ENCODE peak calls at places on chromosome 20, in five cellular contexts. R is GM23338, P is K562, U is HCT116, O is neural progenitor cell. B is an unnamed sample.

GRCh38 chr20:41336711-41337492 is 3.7 kb upstream of the LPIN3 start:
- DNase-seq in U (no peak), P (no peak), R (no peak), O (no peak), B (no peak)

GRCh38 chr20:3727333-3728035 is 5.0 kb upstream of the HSPA12B start:
- DNase-seq in U (no peak), P (no peak), O (no peak), R (no peak), B (peak; percentile 42)

GRCh38 chr20:60066438-60066823 is 108.2 kb downstream of the CDH26 start:
- DNase-seq in U (no peak), O (no peak), P (no peak), R (no peak), B (no peak)

GRCh38 chr20:36098364-36098763 is 56.2 kb upstream of the EPB41L1 start:
- DNase-seq in R (no peak), O (no peak), U (no peak), P (no peak), B (no peak)

GRCh38 chr20:59850018-59850641 is 83.3 kb downstream of the SYCP2 start:
- DNase-seq in P (peak; percentile 33), R (peak; percentile 72), O (peak; percentile 46), U (peak; percentile 28), B (peak; percentile 78)

GRCh38 chr20:47686545-47686944 is 98.7 kb downstream of the SULF2 start:
- DNase-seq in R (no peak), U (no peak), P (no peak), O (no peak), B (no peak)

GRCh38 chr20:43938932-43939761 is 24.5 kb downstream of the TOX2 start:
- DNase-seq in O (no peak), U (no peak), R (no peak), P (no peak), B (peak; percentile 99)

GRCh38 chr20:32215147-32215546 is 7.5 kb downstream of the POFUT1 start:
- DNase-seq in U (no peak), O (no peak), P (no peak), R (no peak), B (no peak)

GRCh38 chr20:44448753-44449546 is 26.7 kb upstream of the TTPAL start:
- DNase-seq in R (peak; percentile 90), O (peak; percentile 69), U (peak; percentile 16), P (peak; percentile 70), B (peak; percentile 28)

GRCh38 chr20:50776122-50776795 is 18.6 kb upstream of the BCAS4 start:
- DNase-seq in R (no peak), P (no peak), U (no peak), O (no peak), B (no peak)

GRCh38 chr20:44619294-44619693 is 32.2 kb downstream of the ADA start:
- DNase-seq in O (no peak), P (no peak), U (no peak), R (no peak), B (no peak)

GRCh38 chr20:47765715-47766594 is 19.3 kb downstream of the SULF2 start:
- DNase-seq in P (no peak), R (peak; percentile 73), O (peak; percentile 82), U (no peak), B (no peak)

GRCh38 chr20:39342463-39342862 is 380.3 kb downstream of the DHX35 start:
- DNase-seq in R (no peak), O (no peak), U (no peak), P (no peak), B (no peak)

GRCh38 chr20:13401596-13401995 is 180.5 kb downstream of the ISM1 start:
- DNase-seq in U (no peak), R (no peak), O (no peak), P (no peak), B (peak; percentile 44)

GRCh38 chr20:23362392-23363256 is 642 bp downstream of the GZF1 start:
- DNase-seq in O (peak; percentile 73), P (no peak), R (peak; percentile 68), U (no peak), B (peak; percentile 31)

GRCh38 chr20:58446938-58447265 is 57.9 kb downstream of the VAPB start:
- DNase-seq in O (no peak), U (no peak), R (no peak), P (no peak), B (no peak)

GRCh38 chr20:32339116-32339515 is 19.0 kb upstream of the ASXL1 start:
- DNase-seq in O (no peak), U (no peak), P (no peak), R (no peak), B (no peak)

GRCh38 chr20:48618052-48618451 is 209.7 kb downstream of the PREX1 start:
- DNase-seq in P (no peak), U (no peak), O (no peak), R (no peak), B (no peak)

DNA sequence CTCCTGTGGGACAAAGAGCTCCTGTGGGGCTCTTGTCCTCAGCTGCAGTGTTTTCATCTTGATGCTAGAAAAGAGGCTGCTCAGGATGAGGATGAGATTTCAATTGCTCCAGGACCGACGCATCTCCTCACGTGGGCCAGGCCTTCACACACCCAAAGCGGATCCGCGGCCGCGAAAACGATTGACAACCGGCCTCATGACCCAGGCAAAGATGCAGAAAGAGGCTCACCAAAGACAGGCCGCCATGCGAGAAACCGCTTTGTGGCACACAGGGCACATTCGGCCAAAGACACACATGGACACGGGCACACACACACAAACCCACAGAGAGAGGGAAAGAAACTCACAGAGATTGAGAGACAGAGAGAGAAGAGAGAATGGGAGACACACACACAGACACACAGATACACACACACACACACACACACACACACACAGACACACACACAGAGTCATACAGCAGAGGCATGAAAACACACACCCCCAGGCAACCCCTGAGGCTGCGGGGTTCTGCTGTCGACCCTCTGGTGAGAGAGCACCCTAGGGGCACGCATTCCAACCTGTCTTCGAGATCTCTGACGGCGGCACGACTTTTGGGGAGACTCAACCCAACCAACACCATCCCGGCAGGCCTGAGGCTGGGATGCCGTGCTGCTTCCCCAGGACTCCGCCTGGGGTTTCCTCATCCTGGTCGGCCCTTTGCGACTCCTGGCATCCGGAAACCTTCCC is 168.5 kb upstream of the ZNF337 start:
- DNase-seq in R (no peak), U (no peak), P (no peak), O (no peak), B (no peak)
- TF ChIP-seq EZH2 in R (no peak), U (no peak), P (no peak), O (no peak), B (no peak)

GRCh38 chr20:62702886-62703852 is 5.5 kb upstream of the NTSR1 start:
- DNase-seq in O (no peak), U (peak; percentile 76), P (no peak), R (no peak), B (peak; percentile 98)

GRCh38 chr20:62704341-62704948 is 4.2 kb upstream of the NTSR1 start:
- DNase-seq in P (peak; percentile 34), O (no peak), R (no peak), U (peak; percentile 91), B (peak; percentile 99)

GRCh38 chr20:62705626-62706025 is 3.0 kb upstream of the NTSR1 start:
- DNase-seq in P (no peak), R (no peak), U (no peak), O (no peak), B (no peak)

GRCh38 chr20:62702008-62702290 is 6.7 kb upstream of the NTSR1 start:
- DNase-seq in R (no peak), U (no peak), O (no peak), P (no peak), B (no peak)

GRCh38 chr20:62703853-62704228 is 4.8 kb upstream of the NTSR1 start:
- DNase-seq in P (no peak), R (no peak), O (no peak), U (no peak), B (no peak)
- H3K4me2 ChIP-seq in P (no peak overlapping the region), R (no peak overlapping the region), O (no peak overlapping the region), U (peak overlapping the region; percentile 75), B (peak overlapping the region; percentile 70)

GRCh38 chr20:57264908-57265648 is 1.4 kb downstream of the BMP7 start:
- DNase-seq in O (peak; percentile 70), U (no peak), P (no peak), R (peak; percentile 71), B (no peak)
- TF ChIP-seq EZH2 in O (peak; percentile 49), U (no peak), P (no peak), R (no peak), B (peak; percentile 98)

GRCh38 chr20:10580700-10581099 is 93.1 kb downstream of the JAG1 start:
- DNase-seq in P (no peak), U (no peak), R (no peak), O (no peak), B (peak; percentile 65)
- H3K4me2 ChIP-seq in P (no peak overlapping the region), U (no peak overlapping the region), R (no peak overlapping the region), O (no peak overlapping the region), B (peak overlapping the region; percentile 57)

GRCh38 chr20:63360850-63361497 is at the start of gene CHRNA4:
- DNase-seq in U (no peak), R (peak; percentile 56), P (no peak), O (peak; percentile 63), B (no peak)
- TF ChIP-seq EZH2 in U (no peak), R (no peak), P (no peak), O (peak; percentile 70), B (no peak)

GRCh38 chr20:25525295-25525694 is 60.0 kb downstream of the NINL start:
- DNase-seq in R (no peak), O (no peak), P (no peak), U (no peak), B (no peak)

GRCh38 chr20:25526446-25526845 is 58.9 kb downstream of the NINL start:
- DNase-seq in P (no peak), R (no peak), O (no peak), U (no peak), B (no peak)

GRCh38 chr20:25525857-25526256 is 59.5 kb downstream of the NINL start:
- DNase-seq in R (no peak), O (no peak), U (no peak), P (no peak), B (peak; percentile 79)

GRCh38 chr20:25517124-25517523 is 68.2 kb downstream of the NINL start:
- DNase-seq in R (no peak), O (no peak), P (no peak), U (no peak), B (no peak)

GRCh38 chr20:25521382-25521781 is 63.9 kb downstream of the NINL start:
- DNase-seq in O (no peak), U (no peak), P (no peak), R (no peak), B (no peak)
- H3K4me2 ChIP-seq in O (no peak overlapping the region), U (no peak overlapping the region), P (no peak overlapping the region), R (no peak overlapping the region), B (no peak overlapping the region)